ENCODE peak calls at places on chromosomes 7 and 10, in ten cellular contexts. One of them, this sample, is unnamed.

GRCh38 chr10:52312999-52313349 is 1.1 kb upstream of the DKK1 start:
- DNase-seq in mammary epithelial cell: no peak
- DNase-seq in body of pancreas: no peak
- DNase-seq in WERI-Rb-1: no peak
- DNase-seq in tibial artery: no peak
- DNase-seq in dorsolateral prefrontal cortex: no peak
- DNase-seq in neural progenitor cell: peak; percentile 24
- DNase-seq in pancreas: no peak
- DNase-seq in lung: no peak
- DNase-seq in HCT116: no peak
- DNase-seq in this sample: no peak

GRCh38 chr10:101816375-101816773 is 1.9 kb downstream of the OGA start:
- DNase-seq in mammary epithelial cell: no peak
- DNase-seq in HCT116: no peak
- DNase-seq in dorsolateral prefrontal cortex: no peak
- DNase-seq in WERI-Rb-1: no peak
- DNase-seq in tibial artery: no peak
- DNase-seq in lung: no peak
- DNase-seq in body of pancreas: no peak
- DNase-seq in neural progenitor cell: no peak
- DNase-seq in pancreas: no peak
- DNase-seq in this sample: no peak

GRCh38 chr7:74479066-74479781 is 25.5 kb downstream of the GTF2IRD1 start:
- DNase-seq in neural progenitor cell: no peak
- DNase-seq in dorsolateral prefrontal cortex: no peak
- DNase-seq in pancreas: peak; percentile 63
- DNase-seq in tibial artery: peak; percentile 33
- DNase-seq in HCT116: no peak
- DNase-seq in body of pancreas: peak; percentile 58
- DNase-seq in mammary epithelial cell: no peak
- DNase-seq in lung: peak; percentile 74
- DNase-seq in WERI-Rb-1: no peak
- DNase-seq in this sample: no peak

GRCh38 chr10:17023386-17024298 is 106.0 kb downstream of the CUBN start:
- DNase-seq in body of pancreas: peak; percentile 28
- DNase-seq in lung: peak; percentile 77
- DNase-seq in mammary epithelial cell: peak; percentile 97
- DNase-seq in pancreas: no peak
- DNase-seq in WERI-Rb-1: no peak
- DNase-seq in tibial artery: peak; percentile 80
- DNase-seq in HCT116: peak; percentile 82
- DNase-seq in neural progenitor cell: peak; percentile 54
- DNase-seq in dorsolateral prefrontal cortex: no peak
- DNase-seq in this sample: peak; percentile 58

GRCh38 chr10:43461950-43462349 is 25.0 kb downstream of the ZNF487 start:
- DNase-seq in WERI-Rb-1: peak; percentile 17
- DNase-seq in mammary epithelial cell: peak; percentile 62
- DNase-seq in HCT116: peak; percentile 80
- DNase-seq in neural progenitor cell: peak; percentile 86
- DNase-seq in body of pancreas: peak; percentile 24
- DNase-seq in pancreas: no peak
- DNase-seq in dorsolateral prefrontal cortex: no peak
- DNase-seq in tibial artery: no peak
- DNase-seq in lung: no peak
- DNase-seq in this sample: peak; percentile 24

GRCh38 chr7:151789380-151789947 is 87.5 kb downstream of the PRKAG2 start:
- DNase-seq in body of pancreas: no peak
- DNase-seq in lung: no peak
- DNase-seq in tibial artery: no peak
- DNase-seq in mammary epithelial cell: no peak
- DNase-seq in HCT116: no peak
- DNase-seq in pancreas: no peak
- DNase-seq in WERI-Rb-1: no peak
- DNase-seq in dorsolateral prefrontal cortex: no peak
- DNase-seq in neural progenitor cell: no peak
- DNase-seq in this sample: no peak

GRCh38 chr7:121192834-121193233 is 136.0 kb upstream of the WNT16 start:
- DNase-seq in lung: no peak
- DNase-seq in neural progenitor cell: no peak
- DNase-seq in HCT116: no peak
- DNase-seq in dorsolateral prefrontal cortex: no peak
- DNase-seq in body of pancreas: no peak
- DNase-seq in mammary epithelial cell: no peak
- DNase-seq in tibial artery: no peak
- DNase-seq in WERI-Rb-1: no peak
- DNase-seq in pancreas: no peak
- DNase-seq in this sample: no peak

GRCh38 chr10:26653004-26653403 is 44.5 kb upstream of the PDSS1 start:
- DNase-seq in tibial artery: no peak
- DNase-seq in mammary epithelial cell: no peak
- DNase-seq in lung: no peak
- DNase-seq in body of pancreas: no peak
- DNase-seq in neural progenitor cell: no peak
- DNase-seq in WERI-Rb-1: no peak
- DNase-seq in dorsolateral prefrontal cortex: no peak
- DNase-seq in HCT116: no peak
- DNase-seq in pancreas: no peak
- DNase-seq in this sample: no peak

GRCh38 chr10:70430489-70431445 is 10.7 kb downstream of the NODAL start:
- DNase-seq in mammary epithelial cell: peak; percentile 30
- DNase-seq in pancreas: peak; percentile 34
- DNase-seq in body of pancreas: peak; percentile 72
- DNase-seq in neural progenitor cell: peak; percentile 20
- DNase-seq in lung: peak; percentile 72
- DNase-seq in WERI-Rb-1: no peak
- DNase-seq in HCT116: no peak
- DNase-seq in dorsolateral prefrontal cortex: no peak
- DNase-seq in tibial artery: peak; percentile 87
- DNase-seq in this sample: no peak

GRCh38 chr7:21550821-21551531 is 8.1 kb downstream of the DNAH11 start:
- DNase-seq in neural progenitor cell: peak; percentile 12
- DNase-seq in lung: no peak
- DNase-seq in mammary epithelial cell: peak; percentile 26
- DNase-seq in tibial artery: no peak
- DNase-seq in dorsolateral prefrontal cortex: no peak
- DNase-seq in HCT116: peak; percentile 31
- DNase-seq in pancreas: no peak
- DNase-seq in WERI-Rb-1: no peak
- DNase-seq in body of pancreas: no peak
- DNase-seq in this sample: peak; percentile 51

GRCh38 chr10:104316321-104317099 is 21.8 kb downstream of the ITPRIP start:
- DNase-seq in neural progenitor cell: peak; percentile 39
- DNase-seq in mammary epithelial cell: no peak
- DNase-seq in HCT116: no peak
- DNase-seq in tibial artery: no peak
- DNase-seq in body of pancreas: no peak
- DNase-seq in dorsolateral prefrontal cortex: no peak
- DNase-seq in WERI-Rb-1: no peak
- DNase-seq in pancreas: no peak
- DNase-seq in lung: no peak
- DNase-seq in this sample: no peak

GRCh38 chr10:87868277-87868676 is 4.9 kb downstream of the PTEN start:
- DNase-seq in neural progenitor cell: no peak
- DNase-seq in lung: no peak
- DNase-seq in WERI-Rb-1: no peak
- DNase-seq in body of pancreas: no peak
- DNase-seq in mammary epithelial cell: peak; percentile 28
- DNase-seq in pancreas: no peak
- DNase-seq in tibial artery: no peak
- DNase-seq in dorsolateral prefrontal cortex: no peak
- DNase-seq in HCT116: no peak
- DNase-seq in this sample: no peak

GRCh38 chr7:144487906-144488305 is 84.4 kb upstream of the NOBOX start:
- DNase-seq in body of pancreas: no peak
- DNase-seq in dorsolateral prefrontal cortex: no peak
- DNase-seq in neural progenitor cell: peak; percentile 68
- DNase-seq in WERI-Rb-1: no peak
- DNase-seq in HCT116: no peak
- DNase-seq in pancreas: no peak
- DNase-seq in mammary epithelial cell: no peak
- DNase-seq in tibial artery: no peak
- DNase-seq in lung: no peak
- DNase-seq in this sample: no peak

GRCh38 chr10:115355162-115355760 is 262.1 kb downstream of the ATRNL1 start:
- DNase-seq in neural progenitor cell: peak; percentile 85
- DNase-seq in mammary epithelial cell: peak; percentile 50
- DNase-seq in HCT116: peak; percentile 81
- DNase-seq in tibial artery: no peak
- DNase-seq in pancreas: no peak
- DNase-seq in dorsolateral prefrontal cortex: no peak
- DNase-seq in body of pancreas: peak; percentile 47
- DNase-seq in WERI-Rb-1: peak; percentile 56
- DNase-seq in lung: no peak
- DNase-seq in this sample: peak; percentile 33

GRCh38 chr7:138825049-138825721 is 27.2 kb upstream of the ATP6V0A4 start:
- DNase-seq in mammary epithelial cell: no peak
- DNase-seq in body of pancreas: no peak
- DNase-seq in HCT116: no peak
- DNase-seq in neural progenitor cell: no peak
- DNase-seq in tibial artery: no peak
- DNase-seq in lung: no peak
- DNase-seq in pancreas: no peak
- DNase-seq in WERI-Rb-1: no peak
- DNase-seq in dorsolateral prefrontal cortex: no peak
- DNase-seq in this sample: no peak

GRCh38 chr10:78605800-78606350 is 462.9 kb upstream of the ZMIZ1 start:
- DNase-seq in pancreas: no peak
- DNase-seq in HCT116: peak; percentile 24
- DNase-seq in WERI-Rb-1: no peak
- DNase-seq in tibial artery: no peak
- DNase-seq in lung: no peak
- DNase-seq in mammary epithelial cell: peak; percentile 61
- DNase-seq in body of pancreas: no peak
- DNase-seq in neural progenitor cell: no peak
- DNase-seq in dorsolateral prefrontal cortex: no peak
- DNase-seq in this sample: peak; percentile 16

DNA sequence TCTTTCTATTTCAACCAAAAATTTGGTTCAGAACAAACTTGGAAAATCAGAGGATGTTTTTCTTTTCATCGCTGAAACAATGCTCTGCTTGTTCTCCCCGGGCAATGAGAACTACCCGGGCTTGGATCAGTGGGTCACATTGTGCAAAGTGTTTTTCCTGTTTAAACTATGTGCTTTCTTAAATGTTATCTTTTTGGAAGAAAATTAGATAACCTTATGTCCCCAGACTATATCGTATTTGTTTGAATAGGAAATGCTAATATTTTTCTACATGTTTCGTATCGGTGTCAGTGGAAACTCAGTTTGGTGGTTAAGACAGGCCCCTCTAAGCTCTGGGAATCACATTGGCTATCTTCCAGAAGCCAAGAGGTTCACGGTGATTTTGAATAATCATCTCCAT is 319.5 kb upstream of the NFE2L3 start:
- DNase-seq in body of pancreas: no peak
- DNase-seq in tibial artery: no peak
- DNase-seq in HCT116: no peak
- DNase-seq in lung: no peak
- DNase-seq in dorsolateral prefrontal cortex: no peak
- DNase-seq in neural progenitor cell: no peak
- DNase-seq in pancreas: no peak
- DNase-seq in WERI-Rb-1: no peak
- DNase-seq in mammary epithelial cell: no peak
- DNase-seq in this sample: no peak
- H3K27ac ChIP-seq in body of pancreas: no peak overlapping the region
- H3K27ac ChIP-seq in tibial artery: peak overlapping the region; percentile 71
- H3K27ac ChIP-seq in HCT116: no peak overlapping the region
- H3K27ac ChIP-seq in lung: no peak overlapping the region
- H3K27ac ChIP-seq in dorsolateral prefrontal cortex: peak overlapping the region; percentile 96
- H3K27ac ChIP-seq in neural progenitor cell: no peak overlapping the region
- H3K27ac ChIP-seq in pancreas: no peak overlapping the region
- H3K27ac ChIP-seq in WERI-Rb-1: no peak overlapping the region
- H3K27ac ChIP-seq in mammary epithelial cell: no peak overlapping the region
- H3K27ac ChIP-seq in this sample: no peak overlapping the region

DNA sequence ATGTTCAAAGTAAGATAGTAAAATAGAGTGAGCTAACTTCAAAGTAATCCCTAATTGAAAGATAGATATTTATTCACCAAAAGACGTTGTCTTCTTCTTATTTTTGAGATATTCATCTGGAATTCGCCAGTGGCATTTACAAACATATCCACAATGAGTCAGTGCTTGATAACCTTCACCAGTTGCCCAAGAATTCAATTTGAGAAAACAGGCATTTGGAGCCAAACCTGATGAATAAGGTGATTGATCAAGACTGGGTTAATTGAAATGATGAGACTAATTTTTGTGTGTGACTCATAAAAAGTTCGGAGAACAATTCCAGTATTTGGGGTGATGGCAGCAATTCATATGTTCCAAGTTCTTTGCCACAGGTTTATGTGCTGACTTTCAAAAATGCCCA is 344.0 kb downstream of the ARL4A start:
- DNase-seq in neural progenitor cell: no peak
- DNase-seq in body of pancreas: no peak
- DNase-seq in lung: no peak
- DNase-seq in tibial artery: no peak
- DNase-seq in dorsolateral prefrontal cortex: no peak
- DNase-seq in HCT116: no peak
- DNase-seq in WERI-Rb-1: no peak
- DNase-seq in mammary epithelial cell: peak; percentile 66
- DNase-seq in pancreas: no peak
- DNase-seq in this sample: no peak
- H3K27ac ChIP-seq in neural progenitor cell: no peak overlapping the region
- H3K27ac ChIP-seq in body of pancreas: no peak overlapping the region
- H3K27ac ChIP-seq in lung: no peak overlapping the region
- H3K27ac ChIP-seq in tibial artery: no peak overlapping the region
- H3K27ac ChIP-seq in dorsolateral prefrontal cortex: no peak overlapping the region
- H3K27ac ChIP-seq in HCT116: peak overlapping the region; percentile 41
- H3K27ac ChIP-seq in WERI-Rb-1: no peak overlapping the region
- H3K27ac ChIP-seq in mammary epithelial cell: no peak overlapping the region
- H3K27ac ChIP-seq in pancreas: no peak overlapping the region
- H3K27ac ChIP-seq in this sample: no peak overlapping the region

DNA sequence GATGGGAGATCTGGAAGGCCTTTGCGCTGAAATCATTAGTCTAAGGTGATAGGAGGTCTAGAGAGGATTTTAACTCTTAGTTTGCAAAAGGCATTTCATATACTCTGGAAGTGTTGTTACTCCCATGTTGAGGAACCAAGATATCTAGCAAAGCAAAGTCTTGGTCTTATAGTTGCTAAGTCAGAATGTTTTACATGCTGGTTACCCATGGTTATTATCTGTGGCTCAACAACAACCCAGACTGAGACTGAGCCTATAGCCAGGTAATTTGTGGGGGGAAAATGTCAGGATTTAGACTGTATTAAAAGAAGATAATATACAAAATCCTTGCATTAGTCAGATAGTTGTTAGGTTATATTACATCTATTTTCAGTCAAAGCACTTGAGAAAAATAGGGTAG is 50.9 kb downstream of the LSMEM1 start:
- DNase-seq in WERI-Rb-1: no peak
- DNase-seq in neural progenitor cell: no peak
- DNase-seq in dorsolateral prefrontal cortex: no peak
- DNase-seq in body of pancreas: no peak
- DNase-seq in pancreas: no peak
- DNase-seq in tibial artery: no peak
- DNase-seq in HCT116: no peak
- DNase-seq in lung: no peak
- DNase-seq in mammary epithelial cell: no peak
- DNase-seq in this sample: no peak
- H3K27ac ChIP-seq in WERI-Rb-1: no peak overlapping the region
- H3K27ac ChIP-seq in neural progenitor cell: no peak overlapping the region
- H3K27ac ChIP-seq in dorsolateral prefrontal cortex: no peak overlapping the region
- H3K27ac ChIP-seq in body of pancreas: no peak overlapping the region
- H3K27ac ChIP-seq in pancreas: no peak overlapping the region
- H3K27ac ChIP-seq in tibial artery: no peak overlapping the region
- H3K27ac ChIP-seq in HCT116: no peak overlapping the region
- H3K27ac ChIP-seq in lung: no peak overlapping the region
- H3K27ac ChIP-seq in mammary epithelial cell: no peak overlapping the region
- H3K27ac ChIP-seq in this sample: no peak overlapping the region

GRCh38 chr7:38198356-38198755 is 20.3 kb downstream of the STARD3NL start:
- DNase-seq in dorsolateral prefrontal cortex: no peak
- DNase-seq in WERI-Rb-1: no peak
- DNase-seq in HCT116: no peak
- DNase-seq in mammary epithelial cell: no peak
- DNase-seq in neural progenitor cell: no peak
- DNase-seq in lung: no peak
- DNase-seq in body of pancreas: no peak
- DNase-seq in tibial artery: no peak
- DNase-seq in pancreas: no peak
- DNase-seq in this sample: no peak
- H3K27ac ChIP-seq in dorsolateral prefrontal cortex: no peak overlapping the region
- H3K27ac ChIP-seq in WERI-Rb-1: no peak overlapping the region
- H3K27ac ChIP-seq in HCT116: no peak overlapping the region
- H3K27ac ChIP-seq in mammary epithelial cell: no peak overlapping the region
- H3K27ac ChIP-seq in neural progenitor cell: no peak overlapping the region
- H3K27ac ChIP-seq in lung: no peak overlapping the region
- H3K27ac ChIP-seq in body of pancreas: no peak overlapping the region
- H3K27ac ChIP-seq in tibial artery: no peak overlapping the region
- H3K27ac ChIP-seq in pancreas: no peak overlapping the region
- H3K27ac ChIP-seq in this sample: no peak overlapping the region

This sample was measured in epithelial cell of prostate.